ENCODE peak calls at places on chromosome 13, in six cellular contexts. F is tibial nerve, G is uterus, B is adrenal gland, J is upper lobe of right lung, A is RWPE2. O is an unnamed sample.

GRCh38 chr13:98273824-98274786 is 97.0 kb upstream of the RNF113B start:
- DNase-seq in F (no peak), G (no peak), A (no peak), B (no peak), J (no peak), O (no peak)

GRCh38 chr13:95044452-95045205 is 256.6 kb downstream of the ABCC4 start:
- DNase-seq in B (no peak), A (no peak), J (no peak), G (no peak), F (no peak), O (no peak)

GRCh38 chr13:26022538-26023292 is 29.1 kb downstream of the SHISA2 start:
- DNase-seq in G (no peak), F (no peak), A (no peak), B (peak; percentile 89), J (peak; percentile 87), O (peak; percentile 88)

GRCh38 chr13:90997951-90998350 is 349.5 kb upstream of the MIR17HG start:
- DNase-seq in J (no peak), B (no peak), F (no peak), G (no peak), A (no peak), O (no peak)

GRCh38 chr13:39410089-39410901 is 192.7 kb downstream of the LHFPL6 start:
- DNase-seq in A (no peak), J (no peak), B (no peak), G (no peak), F (no peak), O (peak; percentile 37)

GRCh38 chr13:37657134-37657533 is 58.6 kb upstream of the POSTN start:
- DNase-seq in F (no peak), G (no peak), A (no peak), J (no peak), B (no peak), O (no peak)

GRCh38 chr13:95354680-95355487 is 53.6 kb upstream of the ABCC4 start:
- DNase-seq in G (no peak), F (no peak), B (no peak), A (no peak), J (no peak), O (no peak)

GRCh38 chr13:100810991-100811390 is 136.4 kb upstream of the TMTC4 start:
- DNase-seq in B (no peak), F (no peak), G (no peak), J (no peak), A (no peak), O (no peak)

DNA sequence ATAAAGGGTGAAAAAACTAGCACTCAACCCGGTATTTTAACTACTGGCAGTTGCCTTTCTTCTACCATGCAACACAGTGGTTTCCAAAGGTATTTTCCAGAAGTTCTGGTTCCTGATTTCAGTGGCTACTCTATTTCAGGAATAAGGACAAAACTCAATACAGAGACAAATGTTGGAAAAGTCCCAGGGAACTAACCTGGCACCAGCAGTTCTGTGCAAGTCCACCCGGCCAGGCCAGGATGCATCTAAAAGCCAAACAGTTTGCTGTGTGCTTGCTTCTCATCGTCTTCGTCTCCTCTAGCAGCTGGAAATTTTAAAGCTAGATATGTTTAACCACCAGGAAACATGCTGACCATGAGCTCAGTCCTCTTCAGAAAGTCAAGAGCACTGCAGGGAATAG is 52.5 kb downstream of the FOXO1 start:
- DNase-seq in F (no peak), G (no peak), B (no peak), A (no peak), J (no peak), O (no peak)
- H3K4me1 ChIP-seq in F (no peaks in the 10 kb centered on the region), G (peaks cover 6% of the 10 kb centered on the region), B (peaks cover 45% of the 10 kb centered on the region), A (peaks cover 19% of the 10 kb centered on the region), J (peaks cover 37% of the 10 kb centered on the region), O (peaks cover 2% of the 10 kb centered on the region)

DNA sequence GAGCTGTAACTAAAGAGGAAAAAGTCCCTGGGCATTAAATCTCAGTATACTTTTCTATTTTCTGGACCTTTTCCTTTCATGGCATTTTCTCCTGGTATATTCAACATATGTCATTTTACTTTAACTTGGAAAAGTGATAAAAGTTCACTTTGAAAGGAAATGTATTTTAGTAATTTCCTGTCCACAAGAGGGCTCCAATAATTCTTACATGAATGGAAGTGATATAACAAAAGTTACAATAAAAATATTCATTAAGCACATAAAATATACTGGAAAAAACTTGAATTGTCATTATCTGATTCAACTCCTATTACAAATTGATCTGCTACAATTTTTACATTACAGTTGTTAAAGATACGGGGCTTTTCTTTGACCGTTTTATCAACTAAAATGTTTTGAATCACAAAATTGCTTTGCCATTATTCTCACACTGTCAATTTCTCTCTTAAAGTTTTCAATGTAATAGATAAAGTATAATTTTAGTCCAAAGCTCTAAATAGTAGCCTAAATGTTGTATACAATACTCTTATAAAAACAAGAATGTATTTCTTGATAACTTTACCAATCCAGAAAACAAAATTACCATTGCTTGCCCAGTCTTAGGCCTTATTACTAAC is 4.9 kb downstream of the UBL3 start:
- DNase-seq in A (no peak), F (no peak), J (no peak), G (no peak), B (no peak), O (no peak)
- TF ChIP-seq CTCF in A (peak; percentile 74), F (peak; percentile 33), J (peak; percentile 44), G (no peak), B (no peak), O (peak; percentile 37)

DNA sequence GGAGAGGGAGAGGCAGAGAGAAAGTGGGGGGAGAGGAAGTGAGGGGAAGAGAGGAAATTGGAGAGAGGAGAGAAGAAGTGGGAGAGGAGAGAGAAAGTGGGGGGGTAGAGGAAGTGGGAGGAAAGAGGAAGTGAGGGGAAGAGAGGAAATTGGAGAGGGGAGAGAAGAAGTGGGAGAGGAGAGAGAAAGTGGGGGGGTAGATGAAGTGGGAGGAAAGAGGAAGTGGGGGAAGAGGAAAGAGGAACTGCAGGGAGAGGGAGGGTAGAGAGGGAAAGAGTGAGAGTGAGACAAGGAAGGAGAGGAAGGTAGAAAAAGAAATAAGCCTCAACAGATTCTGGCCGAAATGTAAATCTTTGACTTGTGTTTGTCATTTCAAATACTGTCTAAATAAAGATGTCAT is 146.6 kb downstream of the KLF12 start:
- DNase-seq in B (no peak), F (no peak), G (no peak), A (no peak), J (no peak), O (no peak)
- H3K4me1 ChIP-seq in B (no peaks in the 10 kb centered on the region), F (no peaks in the 10 kb centered on the region), G (no peaks in the 10 kb centered on the region), A (no peaks in the 10 kb centered on the region), J (no peaks in the 10 kb centered on the region), O (peaks cover 5% of the 10 kb centered on the region)

GRCh38 chr13:110070046-110070445 is 236.9 kb downstream of the COL4A1 start:
- DNase-seq in G (no peak), B (no peak), J (no peak), A (no peak), F (no peak), O (peak; percentile 5)

GRCh38 chr13:110068176-110068473 is 238.8 kb downstream of the COL4A1 start:
- DNase-seq in F (no peak), G (no peak), A (no peak), J (no peak), B (no peak), O (no peak)

GRCh38 chr13:110070511-110071120 is 236.3 kb downstream of the COL4A1 start:
- DNase-seq in J (no peak), A (no peak), F (no peak), B (no peak), G (no peak), O (peak; percentile 36)

GRCh38 chr13:110073982-110074381 is 233.0 kb downstream of the COL4A1 start:
- DNase-seq in B (no peak), A (no peak), J (no peak), G (no peak), F (no peak), O (no peak)
- TF ChIP-seq CTCF in B (no peak), A (no peak), J (no peak), G (no peak), F (no peak), O (peak; percentile 11)

GRCh38 chr13:30866692-30867669 is 39.1 kb upstream of the MEDAG start:
- DNase-seq in G (no peak), F (no peak), B (no peak), A (no peak), J (no peak), O (no peak)
- H3K4me1 ChIP-seq in G (peaks cover 17% of the 10 kb centered on the region), F (peaks cover 3% of the 10 kb centered on the region), B (peaks cover 19% of the 10 kb centered on the region), A (peaks cover 20% of the 10 kb centered on the region), J (no peaks in the 10 kb centered on the region), O (peaks cover 81% of the 10 kb centered on the region)

DNA sequence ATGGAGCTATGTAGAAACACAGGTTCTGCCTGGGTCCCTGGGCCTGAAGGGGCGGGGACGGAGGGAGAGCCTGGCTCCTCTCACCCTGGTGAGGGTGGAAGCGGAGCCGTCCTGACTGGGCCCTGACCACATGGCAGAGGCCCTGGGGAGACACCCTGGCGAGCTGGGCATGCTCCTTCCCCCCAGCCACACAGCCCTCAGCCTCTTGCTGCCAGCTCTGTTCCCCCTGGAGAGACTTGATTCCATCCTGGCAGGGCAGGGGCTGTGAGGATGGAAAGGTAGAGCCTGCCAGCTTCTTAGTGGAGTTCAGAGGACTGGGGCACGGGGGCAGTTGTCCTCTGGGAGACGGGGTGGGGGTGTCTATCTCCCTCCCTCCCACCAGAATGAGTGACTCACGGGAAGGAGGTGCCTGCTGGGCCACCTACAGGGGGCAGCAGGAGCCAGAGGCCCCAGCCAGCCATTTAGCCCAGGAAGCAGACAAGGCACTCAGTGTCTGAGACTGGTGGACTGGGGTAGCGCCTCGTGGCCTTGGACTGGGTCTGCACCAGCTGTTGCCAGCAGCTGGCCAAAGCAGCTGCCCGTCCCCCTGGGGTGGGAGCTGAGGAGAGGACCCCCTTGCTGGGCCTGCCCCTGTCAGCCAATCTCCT is 22.8 kb upstream of the RNF17 start:
- DNase-seq in G (no peak), J (no peak), A (no peak), F (no peak), B (no peak), O (peak; percentile 83)
- TF ChIP-seq CTCF in G (no peak), J (peak; percentile 25), A (no peak), F (no peak), B (no peak), O (peak; percentile 27)

GRCh38 chr13:114134944-114135610 is 2.7 kb upstream of the RASA3 start:
- DNase-seq in B (no peak), A (no peak), F (no peak), G (no peak), J (no peak), O (no peak)
- H3K4me1 ChIP-seq in B (peaks cover 14% of the 10 kb centered on the region), A (peaks cover 7% of the 10 kb centered on the region), F (no peaks in the 10 kb centered on the region), G (peaks cover 10% of the 10 kb centered on the region), J (peaks cover 7% of the 10 kb centered on the region), O (peaks cover 10% of the 10 kb centered on the region)

O was measured in osteoblast.